ENCODE peak calls at places on chromosomes 2 and 18, in ten cellular contexts. B is IMR-90, D is chondrocyte, H is fibroblast of mammary gland, C is neural crest cell, O is HFF-Myc, T is K562, J is lung, M is left ventricle myocardium inferior, V is progenitor cell of endocrine pancreas. Q is an unnamed sample.

GRCh38 chr2:120346034-120346666 is at the start of gene INHBB:
- DNase-seq in B (no peak), D (no peak), H (no peak), C (no peak), O (no peak), T (no peak), J (no peak), M (no peak), V (no peak), Q (no peak)

GRCh38 chr18:40355701-40356100 is 1599.3 kb upstream of the PIK3C3 start:
- DNase-seq in B (peak; percentile 64), D (no peak), H (peak; percentile 72), C (no peak), O (no peak), T (no peak), J (no peak), M (no peak), V (no peak), Q (no peak)

GRCh38 chr18:4125246-4125938 is 329.7 kb downstream of the DLGAP1 start:
- DNase-seq in B (no peak), D (no peak), H (peak; percentile 92), C (no peak), O (no peak), T (no peak), J (no peak), M (peak; percentile 14), V (no peak), Q (no peak)

GRCh38 chr18:41720226-41720625 is 234.8 kb upstream of the PIK3C3 start:
- DNase-seq in B (no peak), D (no peak), H (no peak), C (no peak), O (no peak), T (no peak), J (no peak), M (no peak), V (no peak), Q (no peak)

GRCh38 chr2:216371756-216372702 is at the start of gene MARCHF4:
- DNase-seq in B (peak; percentile 90), D (peak; percentile 94), H (peak; percentile 72), C (peak; percentile 87), O (no peak), T (peak; percentile 69), J (peak; percentile 65), M (peak; percentile 71), V (peak; percentile 79), Q (peak; percentile 64)

GRCh38 chr2:52703004-52703403 is 1064.6 kb upstream of the CHAC2 start:
- DNase-seq in B (no peak), D (no peak), H (no peak), C (no peak), O (no peak), T (no peak), J (no peak), M (no peak), V (no peak), Q (no peak)

GRCh38 chr2:444937-445884 is 157.3 kb upstream of the ALKAL2 start:
- DNase-seq in B (no peak), D (no peak), H (no peak), C (no peak), O (no peak), T (no peak), J (no peak), M (no peak), V (no peak), Q (no peak)

GRCh38 chr18:63897072-63897471 is 9.6 kb downstream of the SERPINB2 start:
- DNase-seq in B (no peak), D (no peak), H (peak; percentile 38), C (no peak), O (no peak), T (no peak), J (no peak), M (no peak), V (no peak), Q (no peak)

GRCh38 chr2:239153806-239154591 is 246.8 kb downstream of the HDAC4 start:
- DNase-seq in B (no peak), D (no peak), H (no peak), C (no peak), O (no peak), T (no peak), J (no peak), M (peak; percentile 5), V (no peak), Q (no peak)

GRCh38 chr2:236720974-236721600 is 151.5 kb downstream of the ACKR3 start:
- DNase-seq in B (no peak), D (no peak), H (no peak), C (no peak), O (no peak), T (no peak), J (no peak), M (no peak), V (no peak), Q (no peak)

GRCh38 chr18:68426731-68427315 is 288.1 kb downstream of the TMX3 start:
- DNase-seq in B (peak; percentile 77), D (no peak), H (peak; percentile 81), C (no peak), O (no peak), T (no peak), J (no peak), M (no peak), V (no peak), Q (no peak)

GRCh38 chr18:56873441-56874140 is 222.4 kb downstream of the WDR7 start:
- DNase-seq in B (no peak), D (no peak), H (no peak), C (peak; percentile 18), O (no peak), T (no peak), J (no peak), M (no peak), V (no peak), Q (no peak)

GRCh38 chr2:9390991-9391390 is 32.3 kb downstream of the ITGB1BP1 start:
- DNase-seq in B (no peak), D (peak; percentile 40), H (no peak), C (no peak), O (no peak), T (no peak), J (no peak), M (no peak), V (no peak), Q (no peak)

GRCh38 chr2:158713523-158714138 is 81.5 kb upstream of the DAPL1 start:
- DNase-seq in B (peak; percentile 7), D (no peak), H (no peak), C (no peak), O (no peak), T (no peak), J (no peak), M (no peak), V (no peak), Q (no peak)

GRCh38 chr2:62284980-62285379 is 89.1 kb downstream of the B3GNT2 start:
- DNase-seq in B (no peak), D (no peak), H (no peak), C (no peak), O (no peak), T (no peak), J (no peak), M (no peak), V (no peak), Q (no peak)
- TF ChIP-seq CTCF in B (no peak), D (peak; percentile 40), H (no peak), C (no peak), O (no peak), T (no peak), J (no peak), M (no peak), V (no peak), Q (no peak)

GRCh38 chr2:64455545-64455944 is 1.6 kb downstream of the LGALSL start:
- DNase-seq in B (no peak), D (no peak), H (no peak), C (no peak), O (no peak), T (no peak), J (no peak), M (no peak), V (no peak), Q (no peak)

GRCh38 chr2:64459575-64459974 is 5.6 kb downstream of the LGALSL start:
- DNase-seq in B (no peak), D (no peak), H (no peak), C (no peak), O (no peak), T (no peak), J (no peak), M (no peak), V (no peak), Q (no peak)

GRCh38 chr2:64456298-64456697 is 2.3 kb downstream of the LGALSL start:
- DNase-seq in B (no peak), D (no peak), H (no peak), C (no peak), O (no peak), T (no peak), J (peak; percentile 66), M (no peak), V (no peak), Q (no peak)

GRCh38 chr2:64455031-64455332 is 1.0 kb downstream of the LGALSL start:
- DNase-seq in B (no peak), D (no peak), H (no peak), C (no peak), O (no peak), T (no peak), J (no peak), M (no peak), V (no peak), Q (no peak)

GRCh38 chr2:64457518-64457917 is 3.6 kb downstream of the LGALSL start:
- DNase-seq in B (no peak), D (no peak), H (no peak), C (no peak), O (no peak), T (no peak), J (no peak), M (no peak), V (no peak), Q (no peak)
- TF ChIP-seq CTCF in B (no peak), D (no peak), H (no peak), C (no peak), O (no peak), T (no peak), J (no peak), M (no peak), V (no peak), Q (no peak)

GRCh38 chr18:1408331-1408835 is 503.7 kb downstream of the ADCYAP1 start:
- DNase-seq in B (no peak), D (no peak), H (no peak), C (no peak), O (no peak), T (no peak), J (no peak), M (no peak), V (no peak), Q (no peak)
- TF ChIP-seq CTCF in B (no peak), D (no peak), H (no peak), C (no peak), O (no peak), T (no peak), J (no peak), M (no peak), V (no peak), Q (no peak)

DNA sequence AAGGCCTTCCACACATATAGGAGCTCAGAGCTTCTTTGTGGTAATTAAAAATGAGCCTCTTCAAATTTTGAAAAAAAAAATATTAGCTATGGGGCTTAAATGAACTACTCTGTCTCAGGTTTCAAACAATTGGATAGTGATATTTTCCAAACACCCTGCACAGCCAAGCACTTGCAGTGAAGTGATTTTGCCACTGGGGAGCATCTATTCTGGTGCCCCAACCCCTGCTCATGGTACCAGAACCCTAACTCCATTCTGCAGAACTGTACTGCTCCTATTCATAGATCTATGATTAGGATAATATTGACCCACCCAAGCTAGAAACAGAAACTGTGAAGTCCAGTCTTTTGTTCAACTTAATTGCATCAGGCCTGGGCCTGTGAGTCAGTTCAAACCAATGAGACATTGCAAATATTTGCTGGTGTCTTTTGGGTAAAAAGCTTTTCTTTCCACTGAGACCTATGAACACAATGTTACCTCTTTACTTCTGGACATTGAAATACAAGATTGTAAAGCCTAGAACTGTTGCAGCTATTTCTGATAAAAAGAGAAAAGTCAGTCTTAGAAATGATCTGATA is 324.0 kb downstream of the GALNT13 start:
- DNase-seq in B (no peak), D (no peak), H (peak; percentile 52), C (no peak), O (no peak), T (no peak), J (no peak), M (no peak), V (no peak), Q (no peak)
- TF ChIP-seq CTCF in B (no peak), D (no peak), H (no peak), C (peak; percentile 16), O (no peak), T (no peak), J (no peak), M (no peak), V (peak; percentile 28), Q (no peak)

Q was measured in GM10248.